ENCODE peak calls at places on chromosomes 11 and 22, in four cellular contexts. P is brain microvascular endothelial cell, C is islet precursor cell, X is B cell. J is an unnamed sample.

GRCh38 chr11:2847511-2847910 is 38.1 kb downstream of the CDKN1C start:
- DNase-seq in P (no peak), C (no peak), X (no peak), J (no peak)

GRCh38 chr11:76215946-76216345 is 9.6 kb upstream of the WNT11 start:
- DNase-seq in P (peak; percentile 57), C (peak; percentile 84), X (no peak), J (peak; percentile 14)

GRCh38 chr11:75673977-75674582 is 5.2 kb upstream of the MAP6 start:
- DNase-seq in P (peak; percentile 29), C (no peak), X (no peak), J (peak; percentile 62)

GRCh38 chr22:21646608-21647590 is 4.8 kb downstream of the SDF2L1 start:
- DNase-seq in P (peak; percentile 81), C (peak; percentile 86), X (peak; percentile 77), J (peak; percentile 62)

GRCh38 chr11:129315781-129316579 is 59.7 kb upstream of the BARX2 start:
- DNase-seq in P (no peak), C (peak; percentile 98), X (no peak), J (peak; percentile 62)

GRCh38 chr11:86804871-86805415 is 4.6 kb downstream of the PRSS23 start:
- DNase-seq in P (no peak), C (no peak), X (no peak), J (no peak)

GRCh38 chr11:85810871-85811611 is at the start of gene SYTL2:
- DNase-seq in P (peak; percentile 18), C (peak; percentile 89), X (peak; percentile 54), J (peak; percentile 71)

GRCh38 chr11:10021563-10021962 is 272.5 kb downstream of the SBF2 start:
- DNase-seq in P (no peak), C (no peak), X (no peak), J (no peak)

GRCh38 chr11:44191322-44192014 is 96.0 kb downstream of the EXT2 start:
- DNase-seq in P (no peak), C (no peak), X (no peak), J (no peak)

GRCh38 chr22:41512421-41513194 is 31.7 kb downstream of the POLR3H start:
- DNase-seq in P (peak; percentile 63), C (peak; percentile 91), X (no peak), J (peak; percentile 44)